ENCODE peak calls at places on chromosome 13, in nine cellular contexts. One of them, this sample, is unnamed.

GRCh38 chr13:38648912-38649311 is 38.0 kb upstream of the FREM2 start:
- DNase-seq in NCI-H460: no peak
- DNase-seq in Caki2: no peak
- DNase-seq in activated effector memory CD4-positive, alpha-beta T cell treated with anti-CD3 and anti-CD28 coated beads, Interleukin-2, amount 50 U/mL, for 16 hours: no peak
- DNase-seq in A549: no peak
- DNase-seq in fibroblast of gingiva: no peak
- DNase-seq in thoracic aorta: no peak
- DNase-seq in stimulated activated naive CD8-positive, alpha-beta T cell treated with anti-CD3 and anti-CD28 coated beads, Interleukin-15, amount 100 ng/mL, for 72 hours: no peak
- DNase-seq in stimulated activated CD8-positive, alpha-beta memory T cell treated with anti-CD3 and anti-CD28 coated beads, Interleukin-7, amount 100 ng/mL, for 48 hours: no peak
- DNase-seq in this sample: no peak

GRCh38 chr13:113743366-113744195 is 15.4 kb upstream of the TMEM255B start:
- DNase-seq in NCI-H460: no peak
- DNase-seq in Caki2: no peak
- DNase-seq in activated effector memory CD4-positive, alpha-beta T cell treated with anti-CD3 and anti-CD28 coated beads, Interleukin-2, amount 50 U/mL, for 16 hours: no peak
- DNase-seq in A549: no peak
- DNase-seq in fibroblast of gingiva: no peak
- DNase-seq in thoracic aorta: no peak
- DNase-seq in stimulated activated naive CD8-positive, alpha-beta T cell treated with anti-CD3 and anti-CD28 coated beads, Interleukin-15, amount 100 ng/mL, for 72 hours: no peak
- DNase-seq in stimulated activated CD8-positive, alpha-beta memory T cell treated with anti-CD3 and anti-CD28 coated beads, Interleukin-7, amount 100 ng/mL, for 48 hours: no peak
- DNase-seq in this sample: no peak

GRCh38 chr13:30593001-30593400 is 24.7 kb upstream of the USPL1 start:
- DNase-seq in NCI-H460: no peak
- DNase-seq in Caki2: no peak
- DNase-seq in activated effector memory CD4-positive, alpha-beta T cell treated with anti-CD3 and anti-CD28 coated beads, Interleukin-2, amount 50 U/mL, for 16 hours: no peak
- DNase-seq in A549: no peak
- DNase-seq in fibroblast of gingiva: no peak
- DNase-seq in thoracic aorta: no peak
- DNase-seq in stimulated activated naive CD8-positive, alpha-beta T cell treated with anti-CD3 and anti-CD28 coated beads, Interleukin-15, amount 100 ng/mL, for 72 hours: no peak
- DNase-seq in stimulated activated CD8-positive, alpha-beta memory T cell treated with anti-CD3 and anti-CD28 coated beads, Interleukin-7, amount 100 ng/mL, for 48 hours: no peak
- DNase-seq in this sample: no peak

GRCh38 chr13:73220966-73221720 is 162.3 kb downstream of the KLF5 start:
- DNase-seq in NCI-H460: no peak
- DNase-seq in Caki2: no peak
- DNase-seq in activated effector memory CD4-positive, alpha-beta T cell treated with anti-CD3 and anti-CD28 coated beads, Interleukin-2, amount 50 U/mL, for 16 hours: no peak
- DNase-seq in A549: no peak
- DNase-seq in fibroblast of gingiva: no peak
- DNase-seq in thoracic aorta: no peak
- DNase-seq in stimulated activated naive CD8-positive, alpha-beta T cell treated with anti-CD3 and anti-CD28 coated beads, Interleukin-15, amount 100 ng/mL, for 72 hours: no peak
- DNase-seq in stimulated activated CD8-positive, alpha-beta memory T cell treated with anti-CD3 and anti-CD28 coated beads, Interleukin-7, amount 100 ng/mL, for 48 hours: no peak
- DNase-seq in this sample: no peak

GRCh38 chr13:108957369-108958012 is 328.1 kb downstream of the MYO16 start:
- DNase-seq in NCI-H460: peak
- DNase-seq in Caki2: peak
- DNase-seq in activated effector memory CD4-positive, alpha-beta T cell treated with anti-CD3 and anti-CD28 coated beads, Interleukin-2, amount 50 U/mL, for 16 hours: no peak
- DNase-seq in A549: peak
- DNase-seq in fibroblast of gingiva: peak
- DNase-seq in thoracic aorta: no peak
- DNase-seq in stimulated activated naive CD8-positive, alpha-beta T cell treated with anti-CD3 and anti-CD28 coated beads, Interleukin-15, amount 100 ng/mL, for 72 hours: no peak
- DNase-seq in stimulated activated CD8-positive, alpha-beta memory T cell treated with anti-CD3 and anti-CD28 coated beads, Interleukin-7, amount 100 ng/mL, for 48 hours: no peak
- DNase-seq in this sample: peak

GRCh38 chr13:102310691-102311432 is 91.0 kb downstream of the FGF14 start:
- DNase-seq in NCI-H460: no peak
- DNase-seq in Caki2: no peak
- DNase-seq in activated effector memory CD4-positive, alpha-beta T cell treated with anti-CD3 and anti-CD28 coated beads, Interleukin-2, amount 50 U/mL, for 16 hours: no peak
- DNase-seq in A549: no peak
- DNase-seq in fibroblast of gingiva: peak
- DNase-seq in thoracic aorta: no peak
- DNase-seq in stimulated activated naive CD8-positive, alpha-beta T cell treated with anti-CD3 and anti-CD28 coated beads, Interleukin-15, amount 100 ng/mL, for 72 hours: no peak
- DNase-seq in stimulated activated CD8-positive, alpha-beta memory T cell treated with anti-CD3 and anti-CD28 coated beads, Interleukin-7, amount 100 ng/mL, for 48 hours: no peak
- DNase-seq in this sample: no peak

GRCh38 chr13:30307966-30308290 is 577 bp upstream of the KATNAL1 start:
- DNase-seq in NCI-H460: no peak
- DNase-seq in Caki2: no peak
- DNase-seq in activated effector memory CD4-positive, alpha-beta T cell treated with anti-CD3 and anti-CD28 coated beads, Interleukin-2, amount 50 U/mL, for 16 hours: no peak
- DNase-seq in A549: no peak
- DNase-seq in fibroblast of gingiva: no peak
- DNase-seq in thoracic aorta: no peak
- DNase-seq in stimulated activated naive CD8-positive, alpha-beta T cell treated with anti-CD3 and anti-CD28 coated beads, Interleukin-15, amount 100 ng/mL, for 72 hours: no peak
- DNase-seq in stimulated activated CD8-positive, alpha-beta memory T cell treated with anti-CD3 and anti-CD28 coated beads, Interleukin-7, amount 100 ng/mL, for 48 hours: no peak
- DNase-seq in this sample: no peak

GRCh38 chr13:105972306-105972721 is 563.1 kb downstream of the EFNB2 start:
- DNase-seq in NCI-H460: no peak
- DNase-seq in Caki2: no peak
- DNase-seq in activated effector memory CD4-positive, alpha-beta T cell treated with anti-CD3 and anti-CD28 coated beads, Interleukin-2, amount 50 U/mL, for 16 hours: no peak
- DNase-seq in A549: no peak
- DNase-seq in fibroblast of gingiva: no peak
- DNase-seq in thoracic aorta: no peak
- DNase-seq in stimulated activated naive CD8-positive, alpha-beta T cell treated with anti-CD3 and anti-CD28 coated beads, Interleukin-15, amount 100 ng/mL, for 72 hours: no peak
- DNase-seq in stimulated activated CD8-positive, alpha-beta memory T cell treated with anti-CD3 and anti-CD28 coated beads, Interleukin-7, amount 100 ng/mL, for 48 hours: no peak
- DNase-seq in this sample: no peak

GRCh38 chr13:36515466-36515865 is 83.2 kb downstream of the CCNA1 start:
- DNase-seq in NCI-H460: no peak
- DNase-seq in Caki2: no peak
- DNase-seq in activated effector memory CD4-positive, alpha-beta T cell treated with anti-CD3 and anti-CD28 coated beads, Interleukin-2, amount 50 U/mL, for 16 hours: no peak
- DNase-seq in A549: no peak
- DNase-seq in fibroblast of gingiva: no peak
- DNase-seq in thoracic aorta: no peak
- DNase-seq in stimulated activated naive CD8-positive, alpha-beta T cell treated with anti-CD3 and anti-CD28 coated beads, Interleukin-15, amount 100 ng/mL, for 72 hours: no peak
- DNase-seq in stimulated activated CD8-positive, alpha-beta memory T cell treated with anti-CD3 and anti-CD28 coated beads, Interleukin-7, amount 100 ng/mL, for 48 hours: no peak
- DNase-seq in this sample: no peak

GRCh38 chr13:108525867-108526266 is 103.5 kb upstream of the MYO16 start:
- DNase-seq in NCI-H460: no peak
- DNase-seq in Caki2: no peak
- DNase-seq in activated effector memory CD4-positive, alpha-beta T cell treated with anti-CD3 and anti-CD28 coated beads, Interleukin-2, amount 50 U/mL, for 16 hours: no peak
- DNase-seq in A549: no peak
- DNase-seq in fibroblast of gingiva: no peak
- DNase-seq in thoracic aorta: no peak
- DNase-seq in stimulated activated naive CD8-positive, alpha-beta T cell treated with anti-CD3 and anti-CD28 coated beads, Interleukin-15, amount 100 ng/mL, for 72 hours: no peak
- DNase-seq in stimulated activated CD8-positive, alpha-beta memory T cell treated with anti-CD3 and anti-CD28 coated beads, Interleukin-7, amount 100 ng/mL, for 48 hours: no peak
- DNase-seq in this sample: no peak

GRCh38 chr13:46659413-46660065 is 106.6 kb downstream of the LRCH1 start:
- DNase-seq in NCI-H460: no peak
- DNase-seq in Caki2: no peak
- DNase-seq in activated effector memory CD4-positive, alpha-beta T cell treated with anti-CD3 and anti-CD28 coated beads, Interleukin-2, amount 50 U/mL, for 16 hours: no peak
- DNase-seq in A549: no peak
- DNase-seq in fibroblast of gingiva: no peak
- DNase-seq in thoracic aorta: no peak
- DNase-seq in stimulated activated naive CD8-positive, alpha-beta T cell treated with anti-CD3 and anti-CD28 coated beads, Interleukin-15, amount 100 ng/mL, for 72 hours: no peak
- DNase-seq in stimulated activated CD8-positive, alpha-beta memory T cell treated with anti-CD3 and anti-CD28 coated beads, Interleukin-7, amount 100 ng/mL, for 48 hours: no peak
- DNase-seq in this sample: no peak

GRCh38 chr13:31096624-31097302 is 64.9 kb downstream of the HSPH1 start:
- DNase-seq in NCI-H460: no peak
- DNase-seq in Caki2: no peak
- DNase-seq in activated effector memory CD4-positive, alpha-beta T cell treated with anti-CD3 and anti-CD28 coated beads, Interleukin-2, amount 50 U/mL, for 16 hours: no peak
- DNase-seq in A549: no peak
- DNase-seq in fibroblast of gingiva: no peak
- DNase-seq in thoracic aorta: no peak
- DNase-seq in stimulated activated naive CD8-positive, alpha-beta T cell treated with anti-CD3 and anti-CD28 coated beads, Interleukin-15, amount 100 ng/mL, for 72 hours: no peak
- DNase-seq in stimulated activated CD8-positive, alpha-beta memory T cell treated with anti-CD3 and anti-CD28 coated beads, Interleukin-7, amount 100 ng/mL, for 48 hours: no peak
- DNase-seq in this sample: no peak

This sample was measured in fibroblast of the conjunctiva.